ENCODE peak calls at places on chromosome 17, in ten cellular contexts. K is GM23338; Y is PC-9; R is spleen; D is transverse colon; Q is IMR-90; S is breast epithelium; W is effector memory CD4-positive, alpha-beta T cell; Z is thoracic aorta; V is mesenchymal stem cell. P is an unnamed sample.

GRCh38 chr17:67514998-67515397 is 137.9 kb downstream of the PITPNC1 start:
- DNase-seq in K (peak; percentile 42), Y (no peak), R (no peak), D (no peak), Q (no peak), S (no peak), W (no peak), Z (no peak), V (no peak), P (no peak)

GRCh38 chr17:78341559-78342437 is 18.1 kb downstream of the SOCS3 start:
- DNase-seq in K (peak; percentile 88), Y (peak; percentile 83), R (peak; percentile 92), D (peak; percentile 80), Q (peak; percentile 74), S (no peak), W (no peak), Z (no peak), V (peak; percentile 89), P (peak; percentile 86)

GRCh38 chr17:32385121-32385520 is 35.2 kb downstream of the ZNF207 start:
- DNase-seq in K (no peak), Y (no peak), R (no peak), D (no peak), Q (no peak), S (no peak), W (no peak), Z (no peak), V (no peak), P (no peak)

GRCh38 chr17:48540213-48540612 is 4.7 kb downstream of the HOXB2 start:
- DNase-seq in K (peak; percentile 21), Y (no peak), R (no peak), D (no peak), Q (peak; percentile 37), S (no peak), W (no peak), Z (no peak), V (peak; percentile 48), P (no peak)

GRCh38 chr17:79374087-79374486 is 236.8 kb downstream of the RBFOX3 start:
- DNase-seq in K (peak; percentile 26), Y (no peak), R (no peak), D (no peak), Q (no peak), S (no peak), W (no peak), Z (no peak), V (no peak), P (no peak)

GRCh38 chr17:41009936-41010335 is 1.0 kb upstream of the KRTAP3-1 start:
- DNase-seq in K (no peak), Y (no peak), R (no peak), D (no peak), Q (no peak), S (no peak), W (no peak), Z (no peak), V (no peak), P (no peak)

GRCh38 chr17:27929990-27930389 is 36.8 kb upstream of the LYRM9 start:
- DNase-seq in K (no peak), Y (no peak), R (no peak), D (no peak), Q (peak; percentile 62), S (no peak), W (no peak), Z (no peak), V (no peak), P (no peak)

GRCh38 chr17:6910987-6911603 is 79.6 kb upstream of the TEKT1 start:
- DNase-seq in K (peak; percentile 82), Y (no peak), R (no peak), D (no peak), Q (peak; percentile 57), S (no peak), W (no peak), Z (no peak), V (peak; percentile 59), P (no peak)

GRCh38 chr17:73465130-73465529 is 153.3 kb upstream of the CDC42EP4 start:
- DNase-seq in K (no peak), Y (no peak), R (no peak), D (no peak), Q (no peak), S (no peak), W (no peak), Z (no peak), V (no peak), P (no peak)

GRCh38 chr17:4318596-4318995 is 47.9 kb downstream of the UBE2G1 start:
- DNase-seq in K (no peak), Y (no peak), R (no peak), D (no peak), Q (peak; percentile 51), S (no peak), W (no peak), Z (no peak), V (no peak), P (no peak)

GRCh38 chr17:52158450-52159042 is at the start of gene CA10:
- DNase-seq in K (peak; percentile 91), Y (no peak), R (no peak), D (no peak), Q (no peak), S (no peak), W (no peak), Z (no peak), V (no peak), P (no peak)

GRCh38 chr17:17491546-17491988 is 4.6 kb downstream of the RASD1 start:
- DNase-seq in K (no peak), Y (no peak), R (peak; percentile 73), D (no peak), Q (no peak), S (no peak), W (no peak), Z (no peak), V (no peak), P (no peak)

GRCh38 chr17:48148029-48148759 is 40.6 kb downstream of the SNX11 start:
- DNase-seq in K (no peak), Y (no peak), R (no peak), D (no peak), Q (no peak), S (no peak), W (no peak), Z (no peak), V (no peak), P (no peak)

GRCh38 chr17:28717578-28718316 is at the start of gene RAB34:
- DNase-seq in K (peak; percentile 98), Y (peak; percentile 93), R (peak; percentile 89), D (peak; percentile 56), Q (peak; percentile 89), S (peak; percentile 76), W (no peak), Z (peak; percentile 47), V (peak; percentile 94), P (peak; percentile 90)

GRCh38 chr17:2081564-2081963 is 26.7 kb downstream of the HIC1 start:
- DNase-seq in K (no peak), Y (no peak), R (no peak), D (no peak), Q (peak; percentile 53), S (no peak), W (no peak), Z (no peak), V (no peak), P (peak; percentile 49)

GRCh38 chr17:40564883-40565744 is at the start of gene CCR7:
- DNase-seq in K (no peak), Y (no peak), R (peak; percentile 94), D (peak; percentile 58), Q (no peak), S (no peak), W (peak; percentile 86), Z (no peak), V (no peak), P (peak; percentile 31)

GRCh38 chr17:57045868-57046671 is 39.0 kb upstream of the AKAP1 start:
- DNase-seq in K (peak; percentile 44), Y (no peak), R (peak; percentile 80), D (peak; percentile 52), Q (no peak), S (no peak), W (no peak), Z (no peak), V (no peak), P (no peak)
- H3K4me3 ChIP-seq in K (no peak overlapping the region), Y (no peak overlapping the region), R (peak overlapping the region; percentile 23), D (peak overlapping the region; percentile 10), Q (no peak overlapping the region), S (peak overlapping the region; percentile 33), W (peak overlapping the region; percentile 43), Z (peak overlapping the region; percentile 68), V (no peak overlapping the region), P (no peak overlapping the region)

DNA sequence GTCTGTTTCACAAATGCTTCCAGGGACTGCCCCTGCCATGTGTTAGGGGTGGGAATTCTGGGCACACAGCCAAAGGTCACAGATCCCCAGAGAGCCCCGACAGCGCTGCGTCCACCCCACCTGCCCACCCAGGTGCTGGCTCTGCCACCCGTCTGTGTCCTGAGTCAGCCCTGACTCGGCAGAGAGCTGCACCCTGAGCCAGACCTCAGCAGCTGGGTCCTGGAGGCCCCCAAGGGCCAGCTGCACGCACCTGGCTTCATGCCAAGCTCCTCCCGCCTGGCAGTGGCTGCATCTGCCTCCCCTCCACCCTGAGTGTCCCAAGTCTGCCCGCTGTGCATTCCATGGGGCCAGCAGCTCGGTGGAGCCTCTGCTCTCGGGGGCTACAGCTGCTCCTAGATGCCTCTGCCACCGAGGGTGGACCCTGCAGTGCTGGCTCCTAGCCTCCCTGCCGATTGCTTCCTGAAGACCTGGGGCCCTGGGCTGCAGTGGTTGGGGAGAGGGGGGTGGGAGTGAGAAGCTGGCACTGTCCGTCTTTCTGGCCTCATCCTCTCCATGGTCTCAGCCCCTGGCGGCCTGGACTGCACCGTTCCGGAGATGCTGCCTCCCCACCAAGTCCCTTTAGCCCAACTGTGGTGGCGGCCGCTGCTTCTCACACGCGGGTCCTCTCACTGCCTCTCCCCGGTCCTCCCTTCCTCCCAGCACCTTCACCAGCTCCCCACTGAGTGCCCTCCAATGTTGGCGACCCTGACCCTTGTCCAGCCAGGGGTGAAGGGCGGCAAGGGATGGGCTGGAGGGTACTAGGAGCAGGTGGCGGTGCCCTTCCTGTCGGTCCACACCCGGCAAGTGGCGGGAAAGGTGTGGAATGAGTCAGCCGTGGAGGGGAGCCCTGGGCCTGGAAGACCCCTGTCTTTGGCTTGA is 3.0 kb downstream of the SECTM1 start:
- DNase-seq in K (no peak), Y (peak; percentile 71), R (peak; percentile 78), D (peak; percentile 68), Q (peak; percentile 67), S (no peak), W (no peak), Z (no peak), V (peak; percentile 49), P (peak; percentile 81)
- H3K4me1 ChIP-seq in K (no peaks in the 10 kb centered on the region), Y (peaks cover 4% of the 10 kb centered on the region), R (peaks cover 50% of the 10 kb centered on the region), D (peaks cover 76% of the 10 kb centered on the region), Q (peaks cover 24% of the 10 kb centered on the region), S (peaks cover 5% of the 10 kb centered on the region), W (peaks cover 27% of the 10 kb centered on the region), Z (peaks cover 21% of the 10 kb centered on the region), V (peaks cover 64% of the 10 kb centered on the region), P (peaks cover 44% of the 10 kb centered on the region)

GRCh38 chr17:49946208-49946607 is 22.8 kb upstream of the DLX4 start:
- DNase-seq in K (no peak), Y (no peak), R (no peak), D (no peak), Q (no peak), S (no peak), W (no peak), Z (no peak), V (no peak), P (no peak)
- H3K27ac ChIP-seq in K (no peak overlapping the region), Y (no peak overlapping the region), R (no peak overlapping the region), D (no peak overlapping the region), Q (no peak overlapping the region), S (no peak overlapping the region), W (no peak overlapping the region), Z (no peak overlapping the region), V (no peak overlapping the region), P (no peak overlapping the region)

DNA sequence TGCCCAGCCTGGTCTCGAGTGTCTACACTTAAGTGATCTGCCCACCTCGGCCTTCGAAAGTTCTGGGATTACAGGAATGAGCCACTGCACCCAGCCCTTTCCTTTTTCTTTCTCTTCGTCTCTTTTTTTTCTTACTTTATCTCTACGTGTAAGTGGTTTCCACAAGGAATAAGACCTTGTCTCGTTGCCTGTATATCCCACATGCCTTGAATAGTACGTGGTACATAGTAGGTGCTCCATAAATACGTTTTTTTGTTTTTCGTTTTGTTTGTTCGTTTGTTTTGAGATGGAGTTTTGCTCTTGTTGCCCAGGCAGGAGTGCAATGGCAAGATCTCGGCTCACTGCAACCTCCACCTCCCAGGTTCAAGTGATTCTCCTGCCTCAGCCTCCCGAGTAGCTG is 86.0 kb downstream of the YPEL2 start:
- DNase-seq in K (no peak), Y (no peak), R (no peak), D (no peak), Q (no peak), S (no peak), W (no peak), Z (no peak), V (no peak), P (no peak)
- H3K4me3 ChIP-seq in K (no peak overlapping the region), Y (no peak overlapping the region), R (no peak overlapping the region), D (no peak overlapping the region), Q (no peak overlapping the region), S (no peak overlapping the region), W (no peak overlapping the region), Z (no peak overlapping the region), V (no peak overlapping the region), P (no peak overlapping the region)